ENCODE peak calls at places on chromosomes 1 and 21, in ten cellular contexts. E is spleen, L is left ventricle myocardium inferior, Z is omental fat pad, Y is osteocyte, S is fibroblast of lung, H is A549, K is heart right ventricle, O is upper lobe of right lung, D is AG09309. T is an unnamed sample.

GRCh38 chr21:46081022-46081861 is 16.7 kb upstream of the COL6A2 start:
- DNase-seq in S (no peak), O (peak), K (no peak), D (no peak), E (peak), Z (no peak), L (no peak), Y (peak), H (no peak), T (no peak)

GRCh38 chr21:42413500-42413899 is 9.8 kb downstream of the UBASH3A start:
- DNase-seq in E (no peak), S (no peak), O (peak), D (no peak), Y (no peak), Z (no peak), K (no peak), H (no peak), L (no peak), T (no peak)

GRCh38 chr1:173628888-173629287 is 6.2 kb upstream of the TEX50 start:
- DNase-seq in Z (no peak), Y (no peak), L (no peak), O (no peak), S (no peak), E (no peak), D (no peak), H (no peak), K (no peak), T (no peak)

GRCh38 chr1:154955039-154955717 is 721 bp downstream of the PBXIP1 start:
- DNase-seq in K (no peak), S (peak), H (no peak), E (peak), O (no peak), Y (no peak), D (no peak), L (no peak), Z (no peak), T (no peak)

GRCh38 chr1:20123696-20124450 is 4.5 kb upstream of the PLA2G2D start:
- DNase-seq in S (peak), D (no peak), O (no peak), L (no peak), Z (no peak), Y (no peak), K (no peak), E (no peak), H (no peak), T (no peak)

GRCh38 chr1:221667504-221667903 is 74.4 kb downstream of the DUSP10 start:
- DNase-seq in D (peak), E (no peak), S (peak), Y (no peak), O (no peak), Z (no peak), H (no peak), K (no peak), L (no peak), T (peak)

GRCh38 chr1:194533641-194534040 is 1347.2 kb upstream of the B3GALT2 start:
- DNase-seq in H (no peak), Y (no peak), O (no peak), K (no peak), L (no peak), E (no peak), S (peak), Z (no peak), D (no peak), T (no peak)

GRCh38 chr1:158951956-158952355 is 20.6 kb downstream of the PYHIN1 start:
- DNase-seq in L (no peak), Y (no peak), D (no peak), E (no peak), Z (no peak), K (no peak), O (no peak), H (no peak), S (no peak), T (no peak)

GRCh38 chr21:15063821-15064575 is 802 bp downstream of the NRIP1 start:
- DNase-seq in E (no peak), K (peak), H (peak), Y (peak), S (peak), L (peak), O (peak), D (no peak), Z (no peak), T (no peak)

GRCh38 chr1:230176871-230177411 is 109.9 kb downstream of the GALNT2 start:
- DNase-seq in O (no peak), Y (peak), S (peak), Z (no peak), E (no peak), K (peak), H (no peak), D (no peak), L (peak), T (no peak)

GRCh38 chr1:18246543-18246942 is 138.9 kb downstream of the IGSF21 start:
- DNase-seq in Z (no peak), H (peak), Y (no peak), L (no peak), S (no peak), K (no peak), O (no peak), E (no peak), D (no peak), T (no peak)

GRCh38 chr1:246035060-246035531 is 472.0 kb downstream of the SMYD3 start:
- DNase-seq in H (no peak), S (no peak), L (no peak), D (no peak), Y (no peak), K (no peak), Z (no peak), O (no peak), E (no peak), T (no peak)

GRCh38 chr1:118075116-118075515 is 109.9 kb downstream of the SPAG17 start:
- DNase-seq in S (peak), Z (no peak), K (no peak), L (no peak), H (no peak), E (no peak), Y (no peak), D (no peak), O (no peak), T (no peak)

GRCh38 chr1:233972563-233972950 is 68.1 kb downstream of the SLC35F3 start:
- DNase-seq in D (no peak), K (no peak), Z (no peak), Y (no peak), H (no peak), O (no peak), S (no peak), E (no peak), L (no peak), T (no peak)

GRCh38 chr1:233975486-233975885 is 71.0 kb downstream of the SLC35F3 start:
- DNase-seq in O (no peak), D (no peak), K (no peak), L (no peak), E (no peak), Z (no peak), Y (no peak), H (no peak), S (no peak), T (no peak)

GRCh38 chr1:233971753-233972152 is 67.3 kb downstream of the SLC35F3 start:
- DNase-seq in K (no peak), D (no peak), S (no peak), H (no peak), E (no peak), Z (no peak), Y (no peak), O (no peak), L (no peak), T (no peak)

DNA sequence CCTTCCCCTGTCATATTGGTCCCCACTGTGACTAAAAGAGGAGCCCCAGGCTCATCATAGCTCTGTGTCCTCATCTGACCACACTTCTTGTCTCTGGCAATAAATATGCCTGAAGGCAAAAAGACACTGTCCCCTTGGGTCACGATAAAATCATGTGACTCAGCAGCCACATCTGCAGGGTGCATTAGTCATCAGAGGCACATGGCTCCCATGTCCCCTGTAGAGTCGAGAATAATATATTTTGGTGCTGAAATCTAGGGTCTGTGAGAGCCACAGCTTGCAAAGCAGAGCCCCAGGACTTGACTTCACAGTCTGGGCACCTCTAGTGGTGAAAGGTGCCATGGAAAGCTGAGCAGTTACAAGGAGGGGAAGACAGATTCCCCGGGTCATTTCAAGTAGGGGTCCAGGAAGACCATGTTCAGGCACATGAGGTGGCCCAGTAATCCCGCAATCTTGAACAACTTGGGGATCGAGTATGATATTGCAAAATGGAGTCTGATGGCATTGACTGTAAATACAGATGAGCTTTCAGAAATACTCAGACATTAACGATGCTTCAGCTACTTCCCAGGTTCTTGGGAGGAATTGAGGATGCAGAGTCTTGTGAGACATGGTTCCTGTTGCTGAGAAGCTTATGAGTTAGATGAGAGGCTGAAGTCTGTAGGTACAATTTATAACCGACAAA is 68.6 kb downstream of the SLC35F3 start:
- DNase-seq in K (no peak), S (no peak), E (no peak), Z (no peak), Y (no peak), H (peak), D (no peak), O (no peak), L (no peak), T (no peak)
- TF ChIP-seq CTCF in K (no peak), S (no peak), E (no peak), Z (no peak), Y (no peak), H (no peak), D (no peak), O (no peak), L (no peak), T (no peak)

DNA sequence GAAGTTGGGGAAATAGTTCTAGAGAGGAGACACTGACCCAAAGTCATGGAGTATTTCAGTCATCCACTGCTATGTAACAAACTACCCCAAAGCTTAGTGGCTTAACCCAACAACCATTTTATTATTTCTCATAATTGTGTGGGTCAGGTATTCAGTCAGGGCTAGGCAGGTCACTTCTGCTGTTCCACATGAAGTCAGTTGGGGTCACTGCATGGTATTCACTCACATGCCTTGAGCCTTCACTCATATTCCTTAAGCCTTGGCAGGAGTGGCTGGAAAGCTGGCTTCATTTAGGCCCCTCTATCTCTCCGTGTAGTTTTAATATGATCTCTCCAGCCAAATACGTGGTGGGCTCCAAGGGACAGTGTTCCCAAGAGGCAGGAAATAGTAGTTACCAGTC is 17.5 kb upstream of the RNF11 start:
- DNase-seq in S (no peak), D (no peak), L (no peak), Y (no peak), K (no peak), O (no peak), Z (no peak), H (no peak), E (no peak), T (no peak)
- TF ChIP-seq CTCF in S (no peak), D (no peak), L (no peak), Y (no peak), K (no peak), O (no peak), Z (no peak), H (no peak), E (no peak), T (no peak)

GRCh38 chr1:100457683-100458082 is 80.3 kb upstream of the GPR88 start:
- DNase-seq in K (no peak), H (no peak), E (no peak), D (no peak), O (no peak), L (no peak), Y (no peak), S (no peak), Z (no peak), T (no peak)

GRCh38 chr1:100458925-100459814 is 78.8 kb upstream of the GPR88 start:
- DNase-seq in Y (no peak), H (peak), S (peak), E (peak), D (peak), L (peak), K (peak), O (peak), Z (peak), T (peak)

GRCh38 chr1:100459815-100460114 is 78.2 kb upstream of the GPR88 start:
- DNase-seq in K (no peak), O (no peak), E (no peak), H (no peak), Z (no peak), Y (no peak), S (no peak), L (no peak), D (no peak), T (no peak)

GRCh38 chr1:100455478-100456072 is 82.4 kb upstream of the GPR88 start:
- DNase-seq in Z (no peak), Y (no peak), L (no peak), D (no peak), E (no peak), K (no peak), S (no peak), O (no peak), H (no peak), T (no peak)

GRCh38 chr1:100456880-100457279 is 81.1 kb upstream of the GPR88 start:
- DNase-seq in S (peak), Z (no peak), E (no peak), O (no peak), H (no peak), L (no peak), K (no peak), D (no peak), Y (no peak), T (no peak)
- TF ChIP-seq CTCF in S (no peak), Z (no peak), E (no peak), O (no peak), H (no peak), L (no peak), K (no peak), D (no peak), Y (no peak), T (no peak)

DNA sequence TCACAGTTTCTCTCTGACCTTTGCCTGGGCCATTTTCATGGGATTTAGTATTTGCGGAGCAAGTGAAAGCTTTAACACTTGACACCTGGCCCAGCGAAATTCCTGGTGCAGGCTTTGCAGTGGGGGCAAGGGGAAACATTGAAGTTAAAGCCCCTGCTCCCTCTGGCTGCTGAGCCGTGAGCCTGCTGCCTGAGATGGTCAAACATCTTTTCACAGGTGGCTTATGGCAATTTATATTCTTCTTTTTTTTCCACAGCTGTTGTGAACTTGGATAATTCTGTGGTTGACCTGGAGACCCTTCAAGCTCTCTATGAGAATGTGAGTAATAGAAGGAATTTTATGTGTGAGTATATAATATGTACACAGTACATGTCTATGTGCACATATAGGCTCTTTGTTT is 202.9 kb downstream of the FMN2 start:
- DNase-seq in Y (no peak), O (no peak), Z (no peak), E (no peak), L (no peak), H (no peak), D (no peak), S (peak), K (no peak), T (no peak)
- TF ChIP-seq CTCF in Y (peak), O (no peak), Z (no peak), E (no peak), L (no peak), H (no peak), D (no peak), S (no peak), K (no peak), T (no peak)

GRCh38 chr1:46969014-46969619 is 27.8 kb upstream of the CYP4A11 start:
- DNase-seq in Y (no peak), L (no peak), D (no peak), K (no peak), S (no peak), E (no peak), Z (no peak), H (no peak), O (no peak), T (no peak)
- TF ChIP-seq CTCF in Y (no peak), L (peak), D (no peak), K (no peak), S (no peak), E (no peak), Z (no peak), H (no peak), O (peak), T (no peak)

DNA sequence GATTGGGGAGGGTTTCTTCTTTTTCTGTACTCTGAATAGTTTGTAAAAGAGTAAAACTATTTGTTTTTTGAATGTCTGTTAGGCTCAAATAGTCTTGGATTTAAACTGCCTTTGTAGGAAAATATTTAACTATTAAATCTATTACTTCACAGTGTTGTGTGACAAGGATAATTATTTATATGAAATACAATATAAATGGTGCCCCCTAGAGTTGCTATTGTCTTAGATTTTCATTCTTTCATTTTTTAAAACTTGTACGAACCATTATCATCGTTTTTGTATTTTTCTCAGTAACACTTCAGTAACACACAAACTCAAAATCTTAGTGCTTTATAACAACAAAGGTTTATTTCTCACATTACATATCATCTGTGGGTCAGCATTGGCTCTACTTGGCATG is 37.4 kb downstream of the C1orf185 start:
- DNase-seq in Y (no peak), L (no peak), H (no peak), K (no peak), Z (no peak), O (no peak), E (no peak), D (no peak), S (no peak), T (no peak)
- TF ChIP-seq CTCF in Y (peak), L (no peak), H (peak), K (peak), Z (no peak), O (no peak), E (no peak), D (no peak), S (no peak), T (peak)

GRCh38 chr1:55456961-55457360 is 241.8 kb upstream of the USP24 start:
- DNase-seq in Y (no peak), D (no peak), H (no peak), O (no peak), Z (no peak), K (no peak), E (no peak), S (peak), L (no peak), T (no peak)

DNA sequence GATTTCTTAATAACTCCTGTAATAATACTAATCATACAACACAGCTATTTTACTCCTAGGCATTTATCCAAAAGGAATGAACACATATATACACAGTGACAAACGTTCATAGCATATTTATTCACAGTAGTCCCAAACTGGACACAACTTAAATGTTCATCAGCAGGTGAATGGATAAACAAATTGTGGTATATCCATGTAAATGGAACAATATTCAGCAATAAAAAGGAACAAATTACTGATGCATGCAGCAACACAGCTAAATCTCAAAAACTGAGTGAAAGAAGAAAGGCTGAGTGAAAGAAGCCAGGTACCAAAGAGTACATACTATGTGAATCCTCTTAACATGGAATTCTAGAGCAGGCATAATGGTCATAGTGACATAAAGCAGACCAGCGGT is 242.7 kb upstream of the USP24 start:
- DNase-seq in D (no peak), K (no peak), Y (no peak), O (no peak), S (no peak), H (no peak), L (no peak), Z (no peak), E (no peak), T (no peak)
- TF ChIP-seq CTCF in D (no peak), K (no peak), Y (no peak), O (no peak), S (no peak), H (no peak), L (no peak), Z (no peak), E (no peak), T (no peak)

GRCh38 chr1:111739984-111740765 is 980 bp upstream of the INKA2 start:
- DNase-seq in L (peak), K (peak), E (peak), S (peak), H (peak), Y (peak), D (no peak), Z (no peak), O (peak), T (no peak)

GRCh38 chr1:111737216-111738132 is 1.7 kb downstream of the INKA2 start:
- DNase-seq in S (no peak), D (no peak), H (no peak), K (no peak), O (no peak), E (no peak), Z (no peak), L (no peak), Y (no peak), T (no peak)

GRCh38 chr1:111738436-111739221 is 566 bp downstream of the INKA2 start:
- DNase-seq in L (peak), S (peak), Y (peak), E (peak), K (peak), H (peak), D (no peak), Z (no peak), O (peak), T (no peak)

GRCh38 chr1:111738133-111738435 is 1.1 kb downstream of the INKA2 start:
- DNase-seq in E (no peak), Y (no peak), H (no peak), L (no peak), D (no peak), O (no peak), Z (no peak), K (no peak), S (no peak), T (no peak)

DNA sequence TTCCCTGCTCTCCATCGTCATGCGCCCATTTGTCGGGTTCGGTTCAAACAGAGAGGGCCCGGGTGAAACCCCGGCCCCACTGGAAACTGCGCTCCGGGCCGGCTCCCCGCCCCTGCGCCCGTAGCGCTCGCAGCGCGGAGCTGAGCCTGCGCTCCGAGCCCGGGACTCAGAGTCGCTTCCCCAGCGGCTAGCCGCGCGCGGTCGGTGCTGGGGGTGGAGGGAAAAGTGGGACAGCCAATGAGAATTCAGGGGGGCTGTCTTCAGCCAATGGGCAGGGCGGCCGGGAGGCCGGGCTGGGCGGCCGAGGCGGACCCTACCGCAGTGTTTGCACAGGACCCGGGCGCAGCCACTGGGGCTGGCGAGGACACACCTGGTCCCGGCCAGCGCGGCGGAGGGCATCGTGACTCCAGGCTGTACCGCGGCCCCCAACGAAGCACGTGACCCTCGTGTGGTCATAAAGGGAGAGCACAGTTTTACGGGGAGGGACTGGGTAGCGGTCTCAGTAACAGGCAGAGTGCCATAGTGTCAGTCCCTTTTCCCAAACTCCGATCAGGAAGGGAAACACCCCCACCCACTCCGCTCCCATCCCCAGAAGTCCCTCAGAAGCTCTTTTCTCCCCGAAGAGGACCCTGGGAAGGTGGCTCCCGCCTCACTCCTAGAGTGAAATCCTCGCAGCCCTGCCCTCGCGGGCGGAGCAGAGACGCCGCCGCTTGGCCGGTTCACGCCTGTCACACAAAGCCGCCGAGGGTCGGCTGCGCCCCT is at the start of gene INKA2:
- DNase-seq in O (peak), S (peak), H (peak), Z (peak), L (peak), D (no peak), Y (peak), K (peak), E (peak), T (no peak)
- TF ChIP-seq CTCF in O (no peak), S (no peak), H (no peak), Z (no peak), L (no peak), D (no peak), Y (no peak), K (no peak), E (no peak), T (no peak)

T was measured in BJ.